ENCODE peak calls at places on chromosomes 3 and 15, in four cellular contexts. E, Y, A and W are unnamed samples. For H3K4me1, the result is how much of the 10 kb centered on the place peaks cover.

GRCh38 chr3:135349254-135349948 is 554.3 kb downstream of the EPHB1 start:
- DNase-seq in E (no peak), Y (no peak), A (no peak), W (no peak)

GRCh38 chr15:68439506-68439905 is 7.5 kb upstream of the ITGA11 start:
- DNase-seq in E (no peak), Y (no peak), A (no peak), W (no peak)

GRCh38 chr3:37082317-37082716 is 89.0 kb downstream of the MLH1 start:
- DNase-seq in E (no peak), Y (no peak), A (no peak), W (no peak)

GRCh38 chr3:101695779-101696372 is 9.4 kb upstream of the RPL24 start:
- DNase-seq in E (peak), Y (peak), A (no peak), W (peak)

GRCh38 chr3:15646924-15647511 is 45.5 kb downstream of the BTD start:
- DNase-seq in E (peak), Y (peak), A (no peak), W (peak)

GRCh38 chr3:132730891-132731580 is 8.8 kb upstream of the NPHP3 start:
- DNase-seq in E (peak), Y (peak), A (no peak), W (no peak)

GRCh38 chr3:181358555-181358954 is 353.2 kb upstream of the SOX2 start:
- DNase-seq in E (no peak), Y (peak), A (no peak), W (no peak)

GRCh38 chr3:83934208-83935150 is 1024.3 kb upstream of the CADM2 start:
- DNase-seq in E (no peak), Y (peak), A (no peak), W (no peak)

GRCh38 chr3:99714146-99714545 is 75.8 kb downstream of the COL8A1 start:
- DNase-seq in E (peak), Y (no peak), A (no peak), W (no peak)

GRCh38 chr3:133895208-133896001 is at the start of gene RAB6B:
- DNase-seq in E (peak), Y (peak), A (no peak), W (peak)

GRCh38 chr15:61839541-61839940 is 220.7 kb downstream of the VPS13C start:
- DNase-seq in E (peak), Y (no peak), A (no peak), W (no peak)

GRCh38 chr15:59396211-59396610 is 23.5 kb upstream of the MYO1E start:
- DNase-seq in E (no peak), Y (no peak), A (no peak), W (no peak)

GRCh38 chr15:34335176-34335575 is 2.4 kb downstream of the SLC12A6 start:
- DNase-seq in E (no peak), Y (no peak), A (no peak), W (peak)

GRCh38 chr15:50685976-50686467 is 575 bp downstream of the TRPM7 start:
- DNase-seq in E (peak), Y (peak), A (peak), W (peak)

GRCh38 chr15:75842722-75843617 is at the start of gene UBE2Q2:
- DNase-seq in E (peak), Y (peak), A (no peak), W (peak)

GRCh38 chr3:50236484-50237132 is 604 bp downstream of the GNAI2 start:
- DNase-seq in E (no peak), Y (no peak), A (no peak), W (no peak)

GRCh38 chr3:25910997-25911396 is 121.1 kb downstream of the OXSM start:
- DNase-seq in E (peak), Y (peak), A (no peak), W (no peak)

GRCh38 chr15:38912067-38912466 is 347.5 kb upstream of the RASGRP1 start:
- DNase-seq in E (peak), Y (no peak), A (no peak), W (no peak)

GRCh38 chr3:125310623-125311076 is 64.5 kb downstream of the ZNF148 start:
- DNase-seq in E (no peak), Y (peak), A (no peak), W (peak)

GRCh38 chr3:65548848-65549625 is 489.7 kb downstream of the MAGI1 start:
- DNase-seq in E (no peak), Y (peak), A (no peak), W (no peak)

GRCh38 chr15:74451861-74452835 is 8.8 kb downstream of the UBL7 start:
- DNase-seq in E (no peak), Y (peak), A (no peak), W (peak)

GRCh38 chr3:131485116-131485515 is 17.7 kb downstream of the MRPL3 start:
- DNase-seq in E (no peak), Y (no peak), A (no peak), W (no peak)

GRCh38 chr3:111744611-111745010 is 114.5 kb upstream of the PHLDB2 start:
- DNase-seq in E (no peak), Y (no peak), A (no peak), W (no peak)

GRCh38 chr3:129161860-129162271 is 1.0 kb upstream of the ISY1 start:
- DNase-seq in E (peak), Y (peak), A (no peak), W (peak)
- H4K8ac ChIP-seq in E (peak), Y (peak), A (peak), W (peak)

GRCh38 chr15:40241305-40242215 is 2.7 kb downstream of the PAK6 start:
- DNase-seq in E (no peak), Y (no peak), A (no peak), W (no peak)

GRCh38 chr15:40238481-40238926 is 359 bp upstream of the PAK6 start:
- DNase-seq in E (no peak), Y (no peak), A (no peak), W (no peak)

GRCh38 chr15:40239671-40240618 is 1.1 kb downstream of the PAK6 start:
- DNase-seq in E (no peak), Y (no peak), A (no peak), W (no peak)

GRCh38 chr15:40240619-40241304 is 1.9 kb downstream of the PAK6 start:
- DNase-seq in E (no peak), Y (no peak), A (no peak), W (no peak)

DNA sequence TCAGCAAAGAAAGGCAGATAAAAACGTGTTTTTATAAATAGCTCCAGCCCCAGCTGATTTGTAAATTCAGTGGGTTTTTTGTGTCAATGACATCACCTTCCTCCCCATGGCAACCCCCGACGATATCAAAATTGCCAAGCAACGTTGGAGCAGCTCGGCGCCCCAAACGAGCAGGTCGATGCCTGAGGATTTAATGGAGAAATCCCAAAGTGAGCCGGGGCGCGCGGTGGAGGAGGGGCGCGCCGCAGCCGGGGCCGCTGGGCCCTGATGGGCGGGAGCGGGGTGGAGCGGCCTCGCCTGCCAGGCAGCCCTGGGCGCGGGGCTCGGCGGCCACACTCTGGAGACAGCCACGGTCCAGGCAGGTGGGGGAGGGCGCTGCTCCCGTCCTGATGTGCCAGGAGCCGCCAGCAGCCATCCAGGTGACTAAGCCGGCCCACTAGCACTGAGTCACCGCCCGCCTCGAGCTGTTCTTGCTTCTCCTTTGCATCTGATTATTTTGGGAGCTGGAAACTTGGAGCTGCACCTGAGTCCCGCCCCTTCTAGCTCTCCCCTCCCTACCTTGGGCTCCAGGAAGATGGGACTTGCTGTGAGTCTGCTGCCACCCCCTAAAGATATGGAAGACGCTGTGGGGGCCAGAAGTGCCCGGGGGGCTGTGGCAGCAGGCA is at the start of gene PAK6:
- DNase-seq in E (peak), Y (peak), A (peak), W (peak)
- H3K4me3 ChIP-seq in E (peak), Y (no peak), A (peak), W (peak)

DNA sequence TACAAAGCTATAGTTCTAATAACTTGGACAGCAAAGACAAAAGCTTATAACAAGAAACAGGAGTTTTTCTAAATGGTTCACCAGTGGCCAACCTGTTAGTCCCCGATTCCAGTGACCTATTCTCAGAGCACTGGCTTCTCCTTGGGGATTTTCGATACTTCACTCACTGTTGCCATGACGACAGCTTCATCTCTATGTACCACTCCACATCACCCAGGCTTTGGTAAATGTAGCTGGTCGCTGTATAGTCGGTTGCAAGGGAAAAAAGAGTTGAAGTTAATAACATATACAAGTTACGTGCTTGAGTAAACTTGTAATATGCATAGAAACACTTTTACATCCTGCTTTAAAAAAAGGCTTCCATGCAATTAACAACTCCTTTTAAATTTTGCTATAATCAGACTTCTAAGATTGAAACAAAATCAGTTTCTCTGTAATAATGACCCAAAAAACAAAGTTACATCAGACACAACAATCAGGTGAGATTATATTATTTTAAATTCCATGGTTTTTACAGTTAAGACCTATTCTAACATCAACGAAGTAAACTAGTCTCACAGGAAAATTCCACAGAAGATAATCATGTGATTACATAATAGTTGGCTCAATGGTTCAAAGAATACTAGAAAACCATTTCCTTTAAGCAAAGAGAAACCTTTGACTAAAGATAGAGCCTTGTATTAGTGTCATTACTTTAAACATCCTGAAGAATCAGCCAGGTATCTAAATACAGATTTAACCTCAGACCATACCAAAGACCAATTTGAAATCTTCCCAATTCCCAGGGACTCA is 2.9 kb downstream of the CCNL1 start:
- DNase-seq in E (peak), Y (peak), A (no peak), W (no peak)
- H3K4me1 ChIP-seq in E (under half), Y (under half), A (under half), W (under half)

DNA sequence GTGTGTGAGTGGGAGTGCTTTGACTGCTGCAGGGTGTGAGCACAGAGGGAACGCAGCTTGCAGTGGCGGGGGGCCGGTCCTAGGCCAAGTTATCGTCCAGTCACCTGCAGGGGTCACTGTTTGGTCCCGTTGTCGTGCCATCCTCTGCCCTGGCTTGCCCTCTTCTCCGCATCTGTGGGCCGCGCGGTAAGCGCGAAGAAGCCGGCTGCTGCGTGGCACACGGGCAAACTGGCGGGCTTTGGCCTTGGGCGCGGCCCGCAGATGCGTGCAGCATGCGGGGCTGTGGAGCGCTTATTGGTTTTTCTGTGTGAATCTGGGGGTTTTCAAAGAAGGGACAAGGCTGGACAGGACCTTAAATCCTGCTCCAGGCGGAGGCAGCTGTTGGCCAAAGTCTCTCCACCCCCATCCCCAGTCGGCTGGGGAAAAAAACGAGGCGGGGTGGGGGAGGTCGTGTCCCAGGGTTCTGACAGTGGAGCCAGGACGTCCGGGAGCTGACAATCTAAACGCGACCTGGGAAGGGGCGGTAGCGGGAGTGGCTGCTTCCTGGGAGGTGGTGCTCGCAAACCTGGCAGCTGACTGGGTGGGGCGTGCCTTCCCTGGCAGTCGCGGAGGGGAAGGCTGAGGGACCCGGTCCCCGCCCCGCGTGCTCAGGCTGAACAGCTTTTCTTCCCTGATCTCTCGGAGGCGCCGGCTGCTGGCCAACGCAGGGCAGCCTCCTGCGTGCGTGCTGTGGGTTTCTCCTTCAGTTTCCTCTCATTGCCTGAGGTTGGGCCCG is 39.7 kb upstream of the VEPH1 start:
- DNase-seq in E (peak), Y (peak), A (peak), W (peak)
- H4K8ac ChIP-seq in E (peak), Y (no peak), A (no peak), W (peak)

GRCh38 chr3:42911551-42911950 is 5.6 kb downstream of the ZNF662 start:
- DNase-seq in E (no peak), Y (no peak), A (no peak), W (no peak)
- H3K4me3 ChIP-seq in E (no peak), Y (no peak), A (no peak), W (no peak)

DNA sequence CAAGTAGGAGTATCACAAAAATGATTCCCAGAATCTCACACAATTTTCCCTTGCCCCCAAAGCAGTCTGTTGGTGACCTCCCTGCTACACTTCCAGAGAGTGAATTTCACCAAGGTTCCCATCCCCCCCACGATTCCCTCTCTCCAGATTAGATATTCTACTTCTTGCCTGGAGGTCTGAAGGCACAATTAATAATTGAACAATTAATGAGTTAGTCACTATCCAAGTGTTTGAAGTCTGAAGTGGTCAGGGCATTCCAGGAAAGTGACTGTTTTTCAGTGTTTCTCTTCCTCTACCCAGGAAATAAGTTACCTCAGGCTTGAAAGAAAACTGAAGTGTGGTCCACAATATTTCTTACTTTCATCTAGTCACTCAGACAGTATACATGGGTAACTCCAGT is 2.5 kb upstream of the TM4SF4 start:
- DNase-seq in E (peak), Y (no peak), A (no peak), W (no peak)
- H3K4me1 ChIP-seq in E (under half), Y (under half), A (under half), W (under half)

GRCh38 chr3:21638488-21638887 is 112.5 kb downstream of the ZNF385D start:
- DNase-seq in E (no peak), Y (no peak), A (no peak), W (no peak)

GRCh38 chr3:21634112-21634511 is 116.9 kb downstream of the ZNF385D start:
- DNase-seq in E (no peak), Y (no peak), A (no peak), W (no peak)
- H4K8ac ChIP-seq in E (no peak), Y (no peak), A (no peak), W (no peak)